ENCODE peak calls at places on chromosomes 4 and X, in eight cellular contexts. L, U, F, X, B, E, N and C are unnamed samples.
A peak's percentile ranks its signal among the peaks of the same experiment; 100 is the strongest.

GRCh38 chr4:81040175-81040659 is 9.7 kb downstream of the BMP3 start:
- DNase-seq in B (peak; percentile 17), L (no peak), F (no peak), U (no peak), E (peak; percentile 35), X (peak; percentile 47), N (no peak), C (no peak)

GRCh38 chr4:125389713-125390112 is 75.0 kb downstream of the FAT4 start:
- DNase-seq in X (peak; percentile 68), L (no peak), N (no peak), F (peak; percentile 56), U (no peak), B (no peak), E (peak; percentile 96), C (no peak)

GRCh38 chrX:17613979-17614572 is 123.2 kb upstream of the SCML1 start:
- DNase-seq in F (no peak), E (peak; percentile 51), N (peak; percentile 72), B (no peak), U (no peak), L (no peak), X (no peak), C (no peak)

GRCh38 chr4:38509551-38509950 is 154.4 kb upstream of the KLF3 start:
- DNase-seq in U (no peak), F (no peak), E (no peak), B (no peak), N (no peak), L (no peak), X (no peak), C (no peak)

GRCh38 chr4:88623097-88623496 is 30.8 kb downstream of the HERC3 start:
- DNase-seq in E (peak; percentile 86), N (no peak), B (no peak), U (no peak), X (peak; percentile 81), L (no peak), F (peak; percentile 94), C (no peak)

GRCh38 chrX:121336831-121337421 is 289.5 kb downstream of the GLUD2 start:
- DNase-seq in N (no peak), E (no peak), U (no peak), B (no peak), F (no peak), L (no peak), X (no peak), C (no peak)

GRCh38 chr4:186702297-186702696 is 21.4 kb downstream of the FAT1 start:
- DNase-seq in B (no peak), N (no peak), E (no peak), F (no peak), X (no peak), U (no peak), L (no peak), C (no peak)

GRCh38 chr4:4362991-4363697 is 23.8 kb upstream of the NSG1 start:
- DNase-seq in E (no peak), L (no peak), N (no peak), U (no peak), X (no peak), B (no peak), F (no peak), C (no peak)

GRCh38 chr4:139050436-139050835 is 34.9 kb downstream of the NOCT start:
- DNase-seq in B (no peak), F (no peak), E (peak; percentile 57), L (no peak), U (no peak), X (peak; percentile 17), N (no peak), C (no peak)

GRCh38 chr4:1417522-1418390 is 11.5 kb upstream of the NKX1-1 start:
- DNase-seq in B (no peak), F (no peak), X (no peak), L (no peak), E (no peak), N (no peak), U (peak; percentile 20), C (no peak)

GRCh38 chr4:162891788-162892707 is 274.6 kb downstream of the NAF1 start:
- DNase-seq in B (no peak), U (no peak), L (no peak), N (no peak), F (no peak), E (no peak), X (no peak), C (no peak)